ENCODE peak calls at places on chromosome 3, in eight cellular contexts. One of them, this sample, is unnamed.

GRCh38 chr3:73603771-73604171 is 21.0 kb downstream of the PDZRN3 start:
- DNase-seq in NB4: no peak
- DNase-seq in BE2C: peak; percentile 55
- DNase-seq in GM12865: no peak
- DNase-seq in uterus: no peak
- DNase-seq in fibroblast of lung: peak; percentile 67
- DNase-seq in osteoblast: peak; percentile 54
- DNase-seq in CD8-positive, alpha-beta T cell: no peak
- DNase-seq in this sample: no peak

GRCh38 chr3:187616307-187616939 is 53.8 kb downstream of the SST start:
- DNase-seq in NB4: peak; percentile 62
- DNase-seq in BE2C: peak; percentile 62
- DNase-seq in GM12865: peak; percentile 73
- DNase-seq in uterus: no peak
- DNase-seq in fibroblast of lung: peak; percentile 43
- DNase-seq in osteoblast: peak; percentile 58
- DNase-seq in CD8-positive, alpha-beta T cell: peak; percentile 18
- DNase-seq in this sample: no peak

GRCh38 chr3:15330031-15330596 is 2.3 kb downstream of the SH3BP5 start:
- DNase-seq in NB4: peak; percentile 91
- DNase-seq in BE2C: no peak
- DNase-seq in GM12865: peak; percentile 26
- DNase-seq in uterus: peak; percentile 85
- DNase-seq in fibroblast of lung: peak; percentile 83
- DNase-seq in osteoblast: peak; percentile 79
- DNase-seq in CD8-positive, alpha-beta T cell: no peak
- DNase-seq in this sample: no peak

GRCh38 chr3:123409443-123410148 is 39.3 kb downstream of the ADCY5 start:
- DNase-seq in NB4: no peak
- DNase-seq in BE2C: no peak
- DNase-seq in GM12865: no peak
- DNase-seq in uterus: no peak
- DNase-seq in fibroblast of lung: no peak
- DNase-seq in osteoblast: no peak
- DNase-seq in CD8-positive, alpha-beta T cell: no peak
- DNase-seq in this sample: no peak

GRCh38 chr3:30693470-30694120 is 87.2 kb downstream of the TGFBR2 start:
- DNase-seq in NB4: peak; percentile 80
- DNase-seq in BE2C: peak; percentile 35
- DNase-seq in GM12865: peak; percentile 67
- DNase-seq in uterus: no peak
- DNase-seq in fibroblast of lung: peak; percentile 65
- DNase-seq in osteoblast: peak; percentile 70
- DNase-seq in CD8-positive, alpha-beta T cell: no peak
- DNase-seq in this sample: no peak

GRCh38 chr3:127739347-127740135 is 66.8 kb downstream of the ABTB1 start:
- DNase-seq in NB4: no peak
- DNase-seq in BE2C: no peak
- DNase-seq in GM12865: no peak
- DNase-seq in uterus: no peak
- DNase-seq in fibroblast of lung: peak; percentile 82
- DNase-seq in osteoblast: no peak
- DNase-seq in CD8-positive, alpha-beta T cell: no peak
- DNase-seq in this sample: no peak

GRCh38 chr3:134590766-134591165 is 60.1 kb downstream of the KY start:
- DNase-seq in NB4: no peak
- DNase-seq in BE2C: no peak
- DNase-seq in GM12865: no peak
- DNase-seq in uterus: no peak
- DNase-seq in fibroblast of lung: no peak
- DNase-seq in osteoblast: no peak
- DNase-seq in CD8-positive, alpha-beta T cell: no peak
- DNase-seq in this sample: no peak

GRCh38 chr3:66931286-66931685 is 66.8 kb upstream of the KBTBD8 start:
- DNase-seq in NB4: no peak
- DNase-seq in BE2C: no peak
- DNase-seq in GM12865: no peak
- DNase-seq in uterus: no peak
- DNase-seq in fibroblast of lung: no peak
- DNase-seq in osteoblast: no peak
- DNase-seq in CD8-positive, alpha-beta T cell: no peak
- DNase-seq in this sample: no peak

GRCh38 chr3:129313983-129314756 is 35.5 kb downstream of the HMCES start:
- DNase-seq in NB4: peak; percentile 24
- DNase-seq in BE2C: no peak
- DNase-seq in GM12865: no peak
- DNase-seq in uterus: no peak
- DNase-seq in fibroblast of lung: peak; percentile 37
- DNase-seq in osteoblast: peak; percentile 88
- DNase-seq in CD8-positive, alpha-beta T cell: no peak
- DNase-seq in this sample: no peak

GRCh38 chr3:70000028-70000410 is 486 bp downstream of the SAMMSON start:
- DNase-seq in NB4: no peak
- DNase-seq in BE2C: no peak
- DNase-seq in GM12865: no peak
- DNase-seq in uterus: no peak
- DNase-seq in fibroblast of lung: no peak
- DNase-seq in osteoblast: no peak
- DNase-seq in CD8-positive, alpha-beta T cell: no peak
- DNase-seq in this sample: no peak

GRCh38 chr3:155308831-155309230 is 15.3 kb upstream of the STRIT1 start:
- DNase-seq in NB4: peak; percentile 63
- DNase-seq in BE2C: no peak
- DNase-seq in GM12865: no peak
- DNase-seq in uterus: no peak
- DNase-seq in fibroblast of lung: peak; percentile 34
- DNase-seq in osteoblast: no peak
- DNase-seq in CD8-positive, alpha-beta T cell: no peak
- DNase-seq in this sample: no peak

GRCh38 chr3:63067999-63068645 is 192.9 kb upstream of the CADPS start:
- DNase-seq in NB4: peak; percentile 49
- DNase-seq in BE2C: no peak
- DNase-seq in GM12865: peak; percentile 49
- DNase-seq in uterus: no peak
- DNase-seq in fibroblast of lung: peak; percentile 59
- DNase-seq in osteoblast: no peak
- DNase-seq in CD8-positive, alpha-beta T cell: no peak
- DNase-seq in this sample: no peak

GRCh38 chr3:32336123-32336518 is 55.5 kb upstream of the CMTM7 start:
- DNase-seq in NB4: no peak
- DNase-seq in BE2C: no peak
- DNase-seq in GM12865: no peak
- DNase-seq in uterus: no peak
- DNase-seq in fibroblast of lung: no peak
- DNase-seq in osteoblast: no peak
- DNase-seq in CD8-positive, alpha-beta T cell: no peak
- DNase-seq in this sample: no peak

GRCh38 chr3:32340039-32340438 is 51.6 kb upstream of the CMTM7 start:
- DNase-seq in NB4: peak; percentile 61
- DNase-seq in BE2C: peak; percentile 8
- DNase-seq in GM12865: peak; percentile 44
- DNase-seq in uterus: no peak
- DNase-seq in fibroblast of lung: peak; percentile 47
- DNase-seq in osteoblast: no peak
- DNase-seq in CD8-positive, alpha-beta T cell: no peak
- DNase-seq in this sample: no peak

GRCh38 chr3:32335365-32336122 is 56.1 kb upstream of the CMTM7 start:
- DNase-seq in NB4: no peak
- DNase-seq in BE2C: no peak
- DNase-seq in GM12865: no peak
- DNase-seq in uterus: no peak
- DNase-seq in fibroblast of lung: no peak
- DNase-seq in osteoblast: no peak
- DNase-seq in CD8-positive, alpha-beta T cell: no peak
- DNase-seq in this sample: no peak

GRCh38 chr3:32337501-32337900 is 54.2 kb upstream of the CMTM7 start:
- DNase-seq in NB4: no peak
- DNase-seq in BE2C: no peak
- DNase-seq in GM12865: no peak
- DNase-seq in uterus: no peak
- DNase-seq in fibroblast of lung: no peak
- DNase-seq in osteoblast: no peak
- DNase-seq in CD8-positive, alpha-beta T cell: no peak
- DNase-seq in this sample: no peak

DNA sequence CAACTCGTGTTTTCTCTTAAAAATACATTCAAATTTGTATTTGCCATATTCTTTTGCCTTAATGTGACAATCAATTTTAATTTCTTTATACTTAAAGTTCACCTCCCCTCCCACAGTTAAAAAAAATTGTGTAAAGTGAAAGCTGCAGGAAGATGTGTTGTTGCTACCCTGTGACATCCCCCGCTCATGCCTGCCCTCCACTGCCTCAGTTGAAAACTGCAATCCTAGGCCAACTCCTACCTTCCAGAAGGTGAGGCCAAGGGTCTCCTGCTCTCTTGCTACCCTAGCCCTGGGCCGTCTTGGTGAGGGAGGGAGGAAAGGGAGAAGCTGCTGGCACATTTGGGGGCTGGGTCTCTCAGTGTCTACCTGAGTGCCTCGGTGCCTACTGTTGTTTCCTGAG is 57.0 kb upstream of the CMTM7 start:
- DNase-seq in NB4: peak; percentile 25
- DNase-seq in BE2C: no peak
- DNase-seq in GM12865: peak; percentile 40
- DNase-seq in uterus: no peak
- DNase-seq in fibroblast of lung: no peak
- DNase-seq in osteoblast: no peak
- DNase-seq in CD8-positive, alpha-beta T cell: peak; percentile 34
- DNase-seq in this sample: no peak
- TF ChIP-seq CTCF in NB4: peak; percentile 50
- TF ChIP-seq CTCF in BE2C: peak; percentile 26
- TF ChIP-seq CTCF in GM12865: peak; percentile 50
- TF ChIP-seq CTCF in uterus: no peak
- TF ChIP-seq CTCF in fibroblast of lung: peak; percentile 37
- TF ChIP-seq CTCF in osteoblast: peak; percentile 37
- TF ChIP-seq CTCF in CD8-positive, alpha-beta T cell: no peak
- TF ChIP-seq CTCF in this sample: peak; percentile 22

DNA sequence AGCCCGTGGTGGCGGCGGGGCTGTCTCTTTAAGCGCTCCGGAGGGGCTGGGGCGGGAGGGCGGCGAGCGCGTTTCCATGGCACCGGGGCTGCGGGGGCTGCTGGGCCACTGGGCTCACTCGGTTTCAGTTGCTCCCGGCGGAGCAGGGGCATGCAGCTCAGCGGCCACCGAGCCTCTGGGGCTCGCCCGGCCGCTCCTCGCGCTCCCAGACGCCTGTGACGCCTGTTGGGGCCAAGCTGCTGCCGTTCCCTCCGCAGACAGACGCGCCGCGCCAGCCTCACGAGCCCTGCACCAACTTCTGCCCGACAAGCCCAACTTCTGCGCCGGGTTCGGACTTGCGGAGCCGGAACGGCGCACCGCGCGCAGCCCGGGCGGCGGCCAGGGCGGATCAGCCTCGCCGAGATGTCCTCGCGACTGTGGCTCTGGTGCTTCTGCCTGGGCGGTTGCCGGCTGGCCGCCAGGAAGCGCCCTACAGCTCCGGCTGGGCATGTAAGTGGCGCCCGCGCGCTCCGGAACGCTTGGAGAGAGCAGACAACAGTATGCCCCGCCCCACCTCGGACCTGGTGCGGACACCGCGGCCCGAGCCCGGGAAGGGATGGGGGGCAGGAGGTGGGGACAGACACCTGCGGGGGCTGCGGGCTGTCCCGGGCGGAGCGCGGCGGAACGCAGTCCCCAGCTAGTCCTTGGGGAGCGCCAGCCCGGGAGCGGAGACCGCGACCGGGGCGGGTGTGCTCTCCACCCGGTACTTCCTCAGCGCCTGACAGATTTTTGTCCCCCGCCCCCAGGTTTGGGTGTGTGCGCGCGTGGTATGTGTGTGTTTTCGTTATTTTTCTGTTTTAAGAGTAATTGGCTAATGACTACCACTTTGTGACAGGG is 154.1 kb upstream of the GOLIM4 start:
- DNase-seq in NB4: peak; percentile 57
- DNase-seq in BE2C: peak; percentile 81
- DNase-seq in GM12865: peak; percentile 92
- DNase-seq in uterus: peak; percentile 32
- DNase-seq in fibroblast of lung: peak; percentile 81
- DNase-seq in osteoblast: peak; percentile 87
- DNase-seq in CD8-positive, alpha-beta T cell: no peak
- DNase-seq in this sample: peak; percentile 93
- TF ChIP-seq CTCF in NB4: peak; percentile 1
- TF ChIP-seq CTCF in BE2C: peak; percentile 44
- TF ChIP-seq CTCF in GM12865: peak; percentile 49
- TF ChIP-seq CTCF in uterus: no peak
- TF ChIP-seq CTCF in fibroblast of lung: peak; percentile 40
- TF ChIP-seq CTCF in osteoblast: no peak
- TF ChIP-seq CTCF in CD8-positive, alpha-beta T cell: no peak
- TF ChIP-seq CTCF in this sample: peak; percentile 71

DNA sequence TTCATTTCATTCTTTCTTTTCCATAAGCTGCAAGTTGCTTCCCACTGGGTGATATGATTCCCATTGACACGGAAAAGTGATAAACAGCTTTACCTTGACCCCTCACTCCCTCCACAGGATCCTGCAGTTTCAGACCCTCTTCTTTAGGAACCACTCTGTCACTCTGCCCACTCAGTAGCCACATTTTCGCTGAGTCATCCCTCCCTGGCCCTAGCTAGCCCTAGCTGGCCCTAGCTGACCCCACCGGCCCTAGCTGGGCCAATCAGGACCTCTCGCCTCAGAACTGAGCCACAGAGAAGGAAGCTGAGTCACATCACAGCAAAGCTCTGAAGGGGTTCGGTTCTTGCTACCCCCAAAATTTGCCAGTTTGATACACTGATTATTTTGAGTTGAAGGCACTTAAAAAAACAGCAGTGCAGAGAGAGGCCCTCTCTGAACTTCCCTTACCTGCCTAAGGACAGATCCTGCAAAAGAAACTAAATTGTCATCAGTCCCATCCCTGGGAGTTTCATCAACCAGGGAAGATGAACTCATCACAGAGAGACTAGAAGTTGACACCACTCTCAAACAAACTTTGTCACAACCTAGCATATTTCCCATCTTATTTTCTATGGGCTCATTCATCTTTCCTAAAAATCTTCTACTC is 233.5 kb upstream of the PROK2 start:
- DNase-seq in NB4: peak; percentile 53
- DNase-seq in BE2C: no peak
- DNase-seq in GM12865: no peak
- DNase-seq in uterus: no peak
- DNase-seq in fibroblast of lung: no peak
- DNase-seq in osteoblast: no peak
- DNase-seq in CD8-positive, alpha-beta T cell: no peak
- DNase-seq in this sample: no peak
- TF ChIP-seq CTCF in NB4: no peak
- TF ChIP-seq CTCF in BE2C: no peak
- TF ChIP-seq CTCF in GM12865: no peak
- TF ChIP-seq CTCF in uterus: no peak
- TF ChIP-seq CTCF in fibroblast of lung: no peak
- TF ChIP-seq CTCF in osteoblast: no peak
- TF ChIP-seq CTCF in CD8-positive, alpha-beta T cell: no peak
- TF ChIP-seq CTCF in this sample: no peak

DNA sequence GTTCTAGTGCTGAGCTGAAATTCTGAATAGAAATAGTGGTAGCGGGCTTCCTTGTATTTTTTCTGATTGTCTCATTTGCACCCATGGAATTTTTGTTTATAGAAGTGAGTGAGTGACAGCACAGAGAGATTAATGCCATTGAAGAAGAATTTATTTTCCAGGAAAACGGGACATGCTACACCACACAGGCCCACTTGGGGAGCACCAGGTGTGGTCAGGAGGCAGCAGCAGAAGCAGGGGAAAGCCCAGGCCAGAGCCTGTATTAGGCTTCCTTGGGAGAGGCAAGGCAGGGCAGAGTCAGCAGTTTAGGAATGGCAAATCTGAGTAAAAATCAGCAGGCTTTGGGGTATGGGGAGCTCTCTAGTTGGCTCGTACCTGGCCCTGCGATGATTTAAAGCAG is 88.4 kb upstream of the ATP11B start:
- DNase-seq in NB4: no peak
- DNase-seq in BE2C: no peak
- DNase-seq in GM12865: no peak
- DNase-seq in uterus: no peak
- DNase-seq in fibroblast of lung: no peak
- DNase-seq in osteoblast: no peak
- DNase-seq in CD8-positive, alpha-beta T cell: no peak
- DNase-seq in this sample: no peak
- TF ChIP-seq CTCF in NB4: no peak
- TF ChIP-seq CTCF in BE2C: no peak
- TF ChIP-seq CTCF in GM12865: no peak
- TF ChIP-seq CTCF in uterus: no peak
- TF ChIP-seq CTCF in fibroblast of lung: no peak
- TF ChIP-seq CTCF in osteoblast: no peak
- TF ChIP-seq CTCF in CD8-positive, alpha-beta T cell: no peak
- TF ChIP-seq CTCF in this sample: no peak

This sample was measured in osteocyte.